ENCODE peak calls at places on chromosomes 2 and 18, in seven cellular contexts. X is GM23248, D is colonic mucosa, J is NT2/D1, E is IMR-90, C is PC-3, H is DND-41. Y is an unnamed sample.

GRCh38 chr2:157404363-157404762 is 39.5 kb downstream of the CYTIP start:
- DNase-seq in J (no peak), E (no peak), C (peak), D (no peak), X (peak), H (no peak), Y (peak)

GRCh38 chr18:36212301-36212977 is 25.1 kb downstream of the MOCOS start:
- DNase-seq in J (no peak), D (no peak), C (no peak), E (peak), H (no peak), X (peak), Y (no peak)

GRCh38 chr2:74554821-74555531 is 456 bp downstream of the DOK1 start:
- DNase-seq in E (peak), C (no peak), J (no peak), D (peak), H (peak), X (peak), Y (peak)

GRCh38 chr2:7093376-7093775 is 176.2 kb downstream of the RNF144A start:
- DNase-seq in X (no peak), J (no peak), E (no peak), D (no peak), H (no peak), C (no peak), Y (no peak)

GRCh38 chr2:145674705-145675104 is 1154.8 kb upstream of the ZEB2 start:
- DNase-seq in E (no peak), J (no peak), X (no peak), D (no peak), C (no peak), H (no peak), Y (no peak)

GRCh38 chr2:71611247-71611646 is 157.9 kb downstream of the DYSF start:
- DNase-seq in J (no peak), D (peak), C (no peak), X (no peak), E (no peak), H (no peak), Y (no peak)

GRCh38 chr2:197242719-197243118 is 67.9 kb downstream of the ANKRD44 start:
- DNase-seq in C (no peak), D (no peak), X (no peak), E (no peak), H (no peak), J (no peak), Y (no peak)

GRCh38 chr18:65235966-65236634 is 514.7 kb upstream of the CDH7 start:
- DNase-seq in D (no peak), H (no peak), E (no peak), X (no peak), J (no peak), C (peak), Y (peak)

GRCh38 chr18:61608306-61608705 is 275.1 kb downstream of the CDH20 start:
- DNase-seq in E (peak), X (peak), D (no peak), J (no peak), C (no peak), H (no peak), Y (no peak)

GRCh38 chr18:61606068-61606660 is 272.9 kb downstream of the CDH20 start:
- DNase-seq in C (no peak), H (no peak), E (peak), J (no peak), X (peak), D (no peak), Y (no peak)

GRCh38 chr18:61605376-61606067 is 272.3 kb downstream of the CDH20 start:
- DNase-seq in E (no peak), D (no peak), X (peak), J (no peak), C (no peak), H (no peak), Y (no peak)

GRCh38 chr18:61609131-61609530 is 275.9 kb downstream of the CDH20 start:
- DNase-seq in H (no peak), D (no peak), J (no peak), X (peak), E (peak), C (no peak), Y (no peak)

GRCh38 chr18:61606759-61607158 is 273.5 kb downstream of the CDH20 start:
- DNase-seq in H (no peak), D (peak), X (peak), E (peak), C (peak), J (peak), Y (no peak)
- H3K9ac ChIP-seq in H (no peak), D (peak), X (peak), E (peak), C (no peak), J (no peak), Y (no peak)

GRCh38 chr2:165571477-165571876 is 102.0 kb downstream of the CSRNP3 start:
- DNase-seq in C (no peak), J (no peak), H (no peak), X (no peak), D (no peak), E (no peak), Y (no peak)
- H3K9ac ChIP-seq in C (no peak), J (no peak), H (no peak), X (no peak), D (no peak), E (no peak), Y (no peak)

DNA sequence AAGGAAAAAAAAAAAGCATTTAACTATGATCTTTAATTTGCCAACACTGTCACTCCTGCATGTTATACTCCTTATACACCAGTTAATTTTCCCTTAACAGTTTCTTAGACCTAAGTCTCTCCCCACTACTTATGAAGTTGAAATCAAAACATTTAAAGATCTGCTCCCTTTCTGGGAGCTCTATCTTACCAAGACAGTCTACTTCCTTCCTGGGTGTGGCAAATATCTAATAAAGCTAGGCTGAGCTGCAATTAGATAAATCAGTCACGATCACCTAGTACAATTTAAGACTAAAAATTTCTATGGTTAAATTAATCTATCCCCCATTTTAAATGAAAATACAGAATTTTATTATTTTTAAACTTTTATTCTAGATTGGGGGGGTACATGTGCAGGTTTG is 33.4 kb downstream of the PUM2 start:
- DNase-seq in H (no peak), C (no peak), J (no peak), D (no peak), X (no peak), E (no peak), Y (no peak)
- H3K9ac ChIP-seq in H (no peak), C (no peak), J (no peak), D (no peak), X (no peak), E (no peak), Y (no peak)

GRCh38 chr2:187991389-187991788 is 300.3 kb upstream of the GULP1 start:
- DNase-seq in E (no peak), X (peak), H (no peak), C (no peak), J (no peak), D (no peak), Y (no peak)

GRCh38 chr2:187996630-187997029 is 295.0 kb upstream of the GULP1 start:
- DNase-seq in E (no peak), C (no peak), H (no peak), X (no peak), D (no peak), J (no peak), Y (no peak)

GRCh38 chr2:187995556-187995955 is 296.1 kb upstream of the GULP1 start:
- DNase-seq in C (no peak), J (no peak), X (no peak), E (no peak), H (no peak), D (no peak), Y (no peak)

GRCh38 chr2:187993516-187993915 is 298.2 kb upstream of the GULP1 start:
- DNase-seq in X (no peak), C (no peak), E (peak), J (no peak), H (no peak), D (no peak), Y (no peak)

GRCh38 chr2:187994464-187995331 is 297.0 kb upstream of the GULP1 start:
- DNase-seq in D (no peak), J (no peak), H (no peak), C (no peak), X (peak), E (peak), Y (peak)
- H3K9ac ChIP-seq in D (no peak), J (no peak), H (no peak), C (no peak), X (no peak), E (no peak), Y (no peak)

GRCh38 chr2:235573331-235574221 is 79.7 kb downstream of the AGAP1 start:
- DNase-seq in J (no peak), X (no peak), E (no peak), C (no peak), H (no peak), D (no peak), Y (no peak)
- H3K9ac ChIP-seq in J (no peak), X (no peak), E (no peak), C (no peak), H (no peak), D (no peak), Y (no peak)

DNA sequence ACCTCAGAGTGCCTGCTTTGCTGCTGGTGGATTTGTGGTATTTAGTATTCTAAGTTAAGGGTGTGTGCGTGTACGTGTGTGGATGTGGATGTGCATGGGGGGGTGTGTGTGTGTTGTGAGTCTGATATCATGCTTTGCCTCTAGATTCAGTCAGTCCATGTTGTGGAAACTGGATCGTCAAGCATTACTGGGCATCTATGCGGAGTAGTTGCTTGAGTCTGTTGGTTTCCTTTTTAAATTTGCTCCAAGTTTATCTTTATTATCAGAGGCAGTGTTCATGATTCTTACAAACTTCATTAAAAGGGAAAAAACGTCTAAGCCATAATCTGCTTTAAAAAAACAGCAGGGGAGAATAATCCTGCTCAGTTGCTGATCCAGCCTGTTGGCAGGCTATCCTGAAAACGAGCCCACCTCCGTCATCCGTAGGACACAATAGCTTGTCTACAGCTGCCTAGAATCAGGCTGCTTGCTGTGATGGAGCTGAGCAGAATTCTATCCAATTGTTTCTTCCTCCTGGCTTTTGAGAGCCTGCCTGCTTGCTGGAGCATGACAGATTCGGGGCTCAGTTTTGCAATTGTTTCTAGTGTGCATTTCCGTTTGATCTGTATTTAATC is 6.7 kb downstream of the SH3RF3 start:
- DNase-seq in E (no peak), H (no peak), J (no peak), C (no peak), D (no peak), X (no peak), Y (no peak)
- H3K9ac ChIP-seq in E (no peak), H (no peak), J (no peak), C (no peak), D (no peak), X (no peak), Y (no peak)

GRCh38 chr2:211930331-211930730 is 608.3 kb downstream of the ERBB4 start:
- DNase-seq in D (no peak), E (no peak), J (no peak), X (no peak), C (no peak), H (peak), Y (peak)
- H3K9ac ChIP-seq in D (no peak), E (no peak), J (no peak), X (no peak), C (no peak), H (peak), Y (peak)

GRCh38 chr2:212530373-212530772 is 8.2 kb downstream of the ERBB4 start:
- DNase-seq in X (no peak), H (no peak), C (no peak), E (no peak), J (no peak), D (no peak), Y (no peak)

GRCh38 chr2:212523756-212524155 is 14.8 kb downstream of the ERBB4 start:
- DNase-seq in E (no peak), J (no peak), H (no peak), X (no peak), C (no peak), D (no peak), Y (no peak)

GRCh38 chr2:212528106-212528856 is 10.3 kb downstream of the ERBB4 start:
- DNase-seq in C (peak), D (no peak), E (no peak), X (peak), H (no peak), J (no peak), Y (no peak)

GRCh38 chr2:212530991-212531390 is 7.6 kb downstream of the ERBB4 start:
- DNase-seq in J (no peak), D (no peak), X (no peak), E (no peak), C (no peak), H (no peak), Y (no peak)

GRCh38 chr2:212526059-212526458 is 12.5 kb downstream of the ERBB4 start:
- DNase-seq in H (no peak), D (no peak), J (no peak), E (no peak), X (no peak), C (no peak), Y (no peak)
- H3K9ac ChIP-seq in H (no peak), D (no peak), J (no peak), E (no peak), X (no peak), C (no peak), Y (no peak)

DNA sequence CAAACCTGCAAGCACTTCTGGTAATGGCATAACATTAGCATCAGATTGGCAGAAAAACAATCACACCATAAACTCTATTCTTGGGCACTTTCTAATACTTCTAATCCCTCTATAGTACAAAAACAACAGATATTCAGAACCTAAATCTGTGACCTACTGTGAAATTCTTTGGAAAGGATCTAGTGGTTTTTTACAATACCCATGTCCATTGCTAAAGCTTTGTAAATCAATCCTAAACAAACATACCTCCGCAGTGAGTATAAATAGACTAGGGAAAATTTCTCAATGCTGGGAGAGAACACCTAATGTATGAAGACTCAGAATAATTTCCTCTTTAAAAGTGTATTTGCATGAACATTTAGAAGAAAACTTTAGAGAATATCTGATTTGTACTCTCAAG is 1098.5 kb upstream of the DDX18 start:
- DNase-seq in E (no peak), J (no peak), X (no peak), C (peak), H (no peak), D (no peak), Y (no peak)
- H3K9ac ChIP-seq in E (no peak), J (no peak), X (no peak), C (peak), H (no peak), D (no peak), Y (no peak)

GRCh38 chr2:240983996-240984498 is 14.4 kb upstream of the SNED1 start:
- DNase-seq in E (no peak), D (no peak), X (no peak), J (no peak), C (no peak), H (no peak), Y (no peak)

GRCh38 chr2:240983361-240983995 is 14.9 kb upstream of the SNED1 start:
- DNase-seq in C (peak), X (no peak), D (no peak), H (peak), J (peak), E (peak), Y (no peak)

GRCh38 chr2:240981871-240982800 is 16.3 kb upstream of the SNED1 start:
- DNase-seq in X (no peak), C (no peak), E (no peak), D (no peak), J (no peak), H (no peak), Y (no peak)

GRCh38 chr2:240981273-240981672 is 17.1 kb upstream of the SNED1 start:
- DNase-seq in H (no peak), J (no peak), D (no peak), C (no peak), E (peak), X (peak), Y (no peak)

DNA sequence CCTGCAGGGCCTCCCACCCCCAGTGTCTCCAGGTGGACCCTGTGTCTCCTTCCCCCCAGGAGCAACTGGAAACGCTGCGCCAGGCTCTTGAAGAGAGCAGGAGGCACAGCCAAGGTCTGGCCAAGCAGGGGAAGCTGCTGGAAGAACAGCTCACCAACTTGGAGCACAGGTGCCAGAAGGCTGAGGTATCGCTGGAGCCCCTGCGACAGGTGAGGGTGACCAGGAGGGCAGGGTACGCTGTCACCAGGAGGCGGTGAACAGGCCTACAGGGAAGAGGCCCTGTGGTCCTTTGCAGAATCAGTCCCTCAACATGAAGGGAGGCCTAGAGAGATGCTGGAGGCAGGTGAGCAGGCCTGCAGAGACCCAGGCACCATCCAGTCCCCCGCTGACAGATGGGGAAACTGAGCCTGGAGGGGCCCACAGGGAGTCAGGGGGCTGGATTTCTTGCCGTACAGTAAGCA is 15.6 kb upstream of the SNED1 start:
- DNase-seq in D (no peak), C (no peak), J (no peak), X (no peak), E (no peak), H (no peak), Y (no peak)
- H3K9ac ChIP-seq in D (no peak), C (no peak), J (no peak), X (no peak), E (no peak), H (no peak), Y (no peak)